ENCODE peak calls at places on chromosome 3, in five cellular contexts. One of them, this sample, is unnamed.

GRCh38 chr3:30221622-30222021 is 384.8 kb upstream of the TGFBR2 start:
- DNase-seq in tibial artery: no peak
- DNase-seq in body of pancreas: no peak
- DNase-seq in neural progenitor cell: no peak
- DNase-seq in adrenal gland: no peak
- DNase-seq in this sample: no peak

GRCh38 chr3:27581852-27582251 is 97.7 kb upstream of the SLC4A7 start:
- DNase-seq in tibial artery: no peak
- DNase-seq in body of pancreas: no peak
- DNase-seq in neural progenitor cell: no peak
- DNase-seq in adrenal gland: no peak
- DNase-seq in this sample: no peak

GRCh38 chr3:183188895-183189462 is 26.4 kb upstream of the LAMP3 start:
- DNase-seq in tibial artery: no peak
- DNase-seq in body of pancreas: peak; percentile 40
- DNase-seq in neural progenitor cell: peak; percentile 61
- DNase-seq in adrenal gland: no peak
- DNase-seq in this sample: no peak

GRCh38 chr3:125358923-125359322 is 16.2 kb downstream of the ZNF148 start:
- DNase-seq in tibial artery: no peak
- DNase-seq in body of pancreas: no peak
- DNase-seq in neural progenitor cell: no peak
- DNase-seq in adrenal gland: no peak
- DNase-seq in this sample: no peak

GRCh38 chr3:145902166-145902565 is 258.8 kb downstream of the PLOD2 start:
- DNase-seq in tibial artery: no peak
- DNase-seq in body of pancreas: no peak
- DNase-seq in neural progenitor cell: no peak
- DNase-seq in adrenal gland: no peak
- DNase-seq in this sample: no peak

GRCh38 chr3:165683947-165684346 is 153.3 kb downstream of the BCHE start:
- DNase-seq in tibial artery: no peak
- DNase-seq in body of pancreas: no peak
- DNase-seq in neural progenitor cell: no peak
- DNase-seq in adrenal gland: no peak
- DNase-seq in this sample: no peak

GRCh38 chr3:96970211-96970610 is 155.8 kb downstream of the EPHA6 start:
- DNase-seq in tibial artery: no peak
- DNase-seq in body of pancreas: no peak
- DNase-seq in neural progenitor cell: no peak
- DNase-seq in adrenal gland: no peak
- DNase-seq in this sample: no peak

GRCh38 chr3:149959443-149959842 is 11.3 kb downstream of the PFN2 start:
- DNase-seq in tibial artery: no peak
- DNase-seq in body of pancreas: no peak
- DNase-seq in neural progenitor cell: no peak
- DNase-seq in adrenal gland: no peak
- DNase-seq in this sample: no peak

GRCh38 chr3:49021813-49022720 is at the start of gene NDUFAF3:
- DNase-seq in tibial artery: peak; percentile 95
- DNase-seq in body of pancreas: peak; percentile 94
- DNase-seq in neural progenitor cell: peak; percentile 97
- DNase-seq in adrenal gland: peak; percentile 94
- DNase-seq in this sample: peak; percentile 68

GRCh38 chr3:70603103-70603502 is 290.7 kb upstream of the MDFIC2 start:
- DNase-seq in tibial artery: no peak
- DNase-seq in body of pancreas: no peak
- DNase-seq in neural progenitor cell: no peak
- DNase-seq in adrenal gland: no peak
- DNase-seq in this sample: no peak

GRCh38 chr3:38573606-38574005 is 75.9 kb downstream of the SCN5A start:
- DNase-seq in tibial artery: peak; percentile 9
- DNase-seq in body of pancreas: no peak
- DNase-seq in neural progenitor cell: no peak
- DNase-seq in adrenal gland: no peak
- DNase-seq in this sample: peak; percentile 39

GRCh38 chr3:45098315-45098714 is 47.9 kb downstream of the CDCP1 start:
- DNase-seq in tibial artery: no peak
- DNase-seq in body of pancreas: no peak
- DNase-seq in neural progenitor cell: no peak
- DNase-seq in adrenal gland: no peak
- DNase-seq in this sample: no peak

GRCh38 chr3:108200024-108200423 is 22.2 kb downstream of the IFT57 start:
- DNase-seq in tibial artery: no peak
- DNase-seq in body of pancreas: no peak
- DNase-seq in neural progenitor cell: no peak
- DNase-seq in adrenal gland: no peak
- DNase-seq in this sample: no peak

GRCh38 chr3:180085122-180085710 is 48.5 kb upstream of the PEX5L start:
- DNase-seq in tibial artery: no peak
- DNase-seq in body of pancreas: no peak
- DNase-seq in neural progenitor cell: no peak
- DNase-seq in adrenal gland: no peak
- DNase-seq in this sample: no peak

GRCh38 chr3:60399295-60399694 is 852.0 kb downstream of the FHIT start:
- DNase-seq in tibial artery: no peak
- DNase-seq in body of pancreas: no peak
- DNase-seq in neural progenitor cell: no peak
- DNase-seq in adrenal gland: no peak
- DNase-seq in this sample: no peak

GRCh38 chr3:167876603-167877325 is 141.2 kb downstream of the SERPINI1 start:
- DNase-seq in tibial artery: no peak
- DNase-seq in body of pancreas: no peak
- DNase-seq in neural progenitor cell: no peak
- DNase-seq in adrenal gland: no peak
- DNase-seq in this sample: no peak

GRCh38 chr3:195073866-195074860 is 196.8 kb downstream of the XXYLT1 start:
- DNase-seq in tibial artery: peak; percentile 45
- DNase-seq in body of pancreas: peak; percentile 4
- DNase-seq in neural progenitor cell: no peak
- DNase-seq in adrenal gland: no peak
- DNase-seq in this sample: no peak

GRCh38 chr3:139514741-139515140 is 24.8 kb downstream of the RBP1 start:
- DNase-seq in tibial artery: no peak
- DNase-seq in body of pancreas: no peak
- DNase-seq in neural progenitor cell: no peak
- DNase-seq in adrenal gland: no peak
- DNase-seq in this sample: no peak

GRCh38 chr3:20837676-20838302 is 651.8 kb upstream of the SGO1 start:
- DNase-seq in tibial artery: no peak
- DNase-seq in body of pancreas: peak; percentile 15
- DNase-seq in neural progenitor cell: no peak
- DNase-seq in adrenal gland: no peak
- DNase-seq in this sample: no peak

GRCh38 chr3:149449799-149450198 is 24.7 kb upstream of the TM4SF4 start:
- DNase-seq in tibial artery: no peak
- DNase-seq in body of pancreas: peak; percentile 29
- DNase-seq in neural progenitor cell: peak; percentile 14
- DNase-seq in adrenal gland: no peak
- DNase-seq in this sample: no peak

GRCh38 chr3:188962253-188963247 is 209.2 kb upstream of the TPRG1 start:
- DNase-seq in tibial artery: no peak
- DNase-seq in body of pancreas: no peak
- DNase-seq in neural progenitor cell: no peak
- DNase-seq in adrenal gland: no peak
- DNase-seq in this sample: no peak

GRCh38 chr3:56930706-56931105 is 129.0 kb upstream of the ARHGEF3 start:
- DNase-seq in tibial artery: no peak
- DNase-seq in body of pancreas: no peak
- DNase-seq in neural progenitor cell: no peak
- DNase-seq in adrenal gland: no peak
- DNase-seq in this sample: no peak

GRCh38 chr3:185865277-185865676 is 40.4 kb upstream of the IGF2BP2 start:
- DNase-seq in tibial artery: no peak
- DNase-seq in body of pancreas: no peak
- DNase-seq in neural progenitor cell: peak; percentile 53
- DNase-seq in adrenal gland: no peak
- DNase-seq in this sample: no peak

GRCh38 chr3:12143949-12144504 is 14.7 kb downstream of the TIMP4 start:
- DNase-seq in tibial artery: peak; percentile 96
- DNase-seq in body of pancreas: peak; percentile 39
- DNase-seq in neural progenitor cell: no peak
- DNase-seq in adrenal gland: no peak
- DNase-seq in this sample: peak; percentile 70

GRCh38 chr3:170081079-170081741 is 43.4 kb downstream of the GPR160 start:
- DNase-seq in tibial artery: no peak
- DNase-seq in body of pancreas: no peak
- DNase-seq in neural progenitor cell: no peak
- DNase-seq in adrenal gland: no peak
- DNase-seq in this sample: no peak

GRCh38 chr3:177357352-177358084 is 160.2 kb upstream of the TBL1XR1 start:
- DNase-seq in tibial artery: no peak
- DNase-seq in body of pancreas: peak; percentile 58
- DNase-seq in neural progenitor cell: peak; percentile 37
- DNase-seq in adrenal gland: peak; percentile 61
- DNase-seq in this sample: peak; percentile 82

GRCh38 chr3:40764722-40765121 is 240.0 kb downstream of the ZNF621 start:
- DNase-seq in tibial artery: no peak
- DNase-seq in body of pancreas: no peak
- DNase-seq in neural progenitor cell: no peak
- DNase-seq in adrenal gland: no peak
- DNase-seq in this sample: no peak

GRCh38 chr3:43048470-43048869 is 57.4 kb downstream of the POMGNT2 start:
- DNase-seq in tibial artery: no peak
- DNase-seq in body of pancreas: no peak
- DNase-seq in neural progenitor cell: no peak
- DNase-seq in adrenal gland: no peak
- DNase-seq in this sample: no peak
- H3K9me3 ChIP-seq in tibial artery: no peaks in the 10 kb centered on the region
- H3K9me3 ChIP-seq in body of pancreas: peaks cover 12% of the 10 kb centered on the region
- H3K9me3 ChIP-seq in neural progenitor cell: peaks cover 6% of the 10 kb centered on the region
- H3K9me3 ChIP-seq in adrenal gland: no peaks in the 10 kb centered on the region
- H3K9me3 ChIP-seq in this sample: peaks cover 29% of the 10 kb centered on the region

GRCh38 chr3:72438072-72438471 is 410.2 kb downstream of the SHQ1 start:
- DNase-seq in tibial artery: no peak
- DNase-seq in body of pancreas: no peak
- DNase-seq in neural progenitor cell: no peak
- DNase-seq in adrenal gland: no peak
- DNase-seq in this sample: no peak
- H3K4me1 ChIP-seq in tibial artery: no peaks in the 10 kb centered on the region
- H3K4me1 ChIP-seq in body of pancreas: peaks cover 12% of the 10 kb centered on the region
- H3K4me1 ChIP-seq in neural progenitor cell: peaks cover 10% of the 10 kb centered on the region
- H3K4me1 ChIP-seq in adrenal gland: no peaks in the 10 kb centered on the region
- H3K4me1 ChIP-seq in this sample: no peaks in the 10 kb centered on the region

DNA sequence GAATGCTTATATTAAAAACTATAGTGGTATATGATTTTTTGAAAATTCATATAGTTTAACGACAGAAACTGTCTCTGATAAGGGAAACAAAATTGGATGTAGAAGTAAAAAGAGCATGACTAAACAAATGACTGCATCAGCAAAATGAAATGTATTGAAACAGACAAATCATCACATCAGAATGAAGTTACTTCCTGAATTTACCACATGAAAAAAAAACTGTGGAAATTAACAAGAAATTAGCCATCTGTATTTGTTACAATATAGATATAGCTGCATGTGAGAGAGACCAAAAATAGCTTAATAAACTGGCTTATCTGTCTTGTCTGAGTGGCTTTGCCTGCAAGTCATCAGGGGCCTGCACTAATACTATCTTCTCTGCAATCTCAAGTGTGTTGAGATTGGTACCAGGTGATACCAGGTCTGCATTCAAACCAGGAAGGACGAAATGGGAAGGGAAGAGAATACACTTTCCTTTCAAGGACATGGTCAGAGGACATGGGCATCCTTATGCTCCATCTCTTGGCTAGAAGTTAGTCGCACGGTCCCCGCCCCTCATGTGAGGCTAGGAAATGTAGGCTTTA is 388.7 kb downstream of the GRM7 start:
- DNase-seq in tibial artery: no peak
- DNase-seq in body of pancreas: no peak
- DNase-seq in neural progenitor cell: no peak
- DNase-seq in adrenal gland: no peak
- DNase-seq in this sample: no peak
- H3K9me3 ChIP-seq in tibial artery: no peaks in the 10 kb centered on the region
- H3K9me3 ChIP-seq in body of pancreas: no peaks in the 10 kb centered on the region
- H3K9me3 ChIP-seq in neural progenitor cell: no peaks in the 10 kb centered on the region
- H3K9me3 ChIP-seq in adrenal gland: no peaks in the 10 kb centered on the region
- H3K9me3 ChIP-seq in this sample: no peaks in the 10 kb centered on the region

DNA sequence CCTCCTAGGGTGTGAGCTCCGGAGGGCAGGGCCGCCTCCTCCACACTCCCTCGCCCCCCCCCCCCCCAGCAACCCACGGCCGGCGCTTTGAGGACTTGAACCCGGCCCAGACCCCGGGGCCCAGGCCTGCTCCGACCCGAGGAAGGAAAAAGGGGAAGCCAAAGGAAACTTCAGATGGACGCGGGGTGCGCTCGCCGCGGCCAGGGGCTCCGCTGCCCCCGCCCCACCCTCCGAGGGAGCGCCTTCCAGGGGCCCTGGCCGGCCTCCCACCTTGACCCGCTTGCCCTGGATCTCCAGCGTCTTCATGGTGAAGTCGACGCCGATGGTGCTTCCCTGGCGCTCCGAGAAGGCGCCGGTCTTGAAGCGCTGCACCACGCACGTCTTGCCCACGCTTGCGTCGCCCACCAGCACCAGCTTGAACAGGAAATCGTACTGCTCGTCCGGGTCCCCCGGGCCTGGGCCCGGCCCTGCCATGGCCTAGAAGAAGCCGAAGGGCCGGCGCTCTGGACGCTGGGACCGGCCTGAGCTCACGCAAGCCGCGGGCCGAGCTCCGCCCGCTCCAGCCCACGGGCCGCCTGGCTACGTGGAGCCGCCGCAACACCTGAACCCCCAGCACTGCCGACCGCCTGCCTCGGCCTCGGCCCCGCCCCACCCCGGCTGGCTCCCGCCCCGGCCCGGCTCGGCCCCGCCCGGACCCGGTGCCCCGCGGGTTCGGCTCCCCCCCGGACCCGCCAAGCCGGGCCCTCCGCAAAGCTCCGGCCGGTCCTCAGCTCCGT is 400 bp downstream of the RAB43 start:
- DNase-seq in tibial artery: no peak
- DNase-seq in body of pancreas: no peak
- DNase-seq in neural progenitor cell: peak; percentile 51
- DNase-seq in adrenal gland: no peak
- DNase-seq in this sample: no peak
- H3K4me1 ChIP-seq in tibial artery: no peaks in the 10 kb centered on the region
- H3K4me1 ChIP-seq in body of pancreas: peaks cover 58% of the 10 kb centered on the region
- H3K4me1 ChIP-seq in neural progenitor cell: peaks cover 22% of the 10 kb centered on the region
- H3K4me1 ChIP-seq in adrenal gland: peaks cover 27% of the 10 kb centered on the region
- H3K4me1 ChIP-seq in this sample: peaks cover 18% of the 10 kb centered on the region

GRCh38 chr3:62375655-62376054 is 2.3 kb upstream of the FEZF2 start:
- DNase-seq in tibial artery: no peak
- DNase-seq in body of pancreas: no peak
- DNase-seq in neural progenitor cell: peak; percentile 34
- DNase-seq in adrenal gland: no peak
- DNase-seq in this sample: no peak
- H3K9me3 ChIP-seq in tibial artery: no peaks in the 10 kb centered on the region
- H3K9me3 ChIP-seq in body of pancreas: no peaks in the 10 kb centered on the region
- H3K9me3 ChIP-seq in neural progenitor cell: no peaks in the 10 kb centered on the region
- H3K9me3 ChIP-seq in adrenal gland: no peaks in the 10 kb centered on the region
- H3K9me3 ChIP-seq in this sample: no peaks in the 10 kb centered on the region

DNA sequence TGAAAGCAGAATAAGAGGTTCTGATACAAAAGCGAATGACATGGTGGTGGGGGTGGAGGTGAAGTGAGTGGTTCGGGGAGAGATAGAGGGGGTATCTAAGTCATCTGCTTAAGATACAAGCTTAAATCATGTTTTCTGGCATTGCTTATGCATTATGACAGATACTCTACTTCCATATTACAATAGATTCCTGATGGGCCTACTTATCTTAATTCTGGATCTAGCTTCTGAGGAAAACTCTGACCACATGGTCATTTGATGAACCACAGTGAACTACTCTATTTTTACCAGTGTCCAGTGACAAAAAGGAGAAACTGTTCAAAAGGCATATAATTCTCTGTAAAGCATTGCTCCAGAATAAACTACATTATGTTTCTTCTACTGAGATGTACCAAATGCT is 673.7 kb upstream of the CCDC54 start:
- DNase-seq in tibial artery: no peak
- DNase-seq in body of pancreas: no peak
- DNase-seq in neural progenitor cell: no peak
- DNase-seq in adrenal gland: no peak
- DNase-seq in this sample: no peak
- H3K4me1 ChIP-seq in tibial artery: no peaks in the 10 kb centered on the region
- H3K4me1 ChIP-seq in body of pancreas: no peaks in the 10 kb centered on the region
- H3K4me1 ChIP-seq in neural progenitor cell: peaks cover 9% of the 10 kb centered on the region
- H3K4me1 ChIP-seq in adrenal gland: no peaks in the 10 kb centered on the region
- H3K4me1 ChIP-seq in this sample: no peaks in the 10 kb centered on the region

This sample was measured in ascending aorta.